ENCODE peak calls at places on chromosomes 2 and 18, in seven cellular contexts. One of them, this sample, is unnamed.
A peak's percentile ranks its signal among the peaks of the same experiment; 100 is the strongest.

GRCh38 chr2:161625314-161625919 is 1.2 kb downstream of the SLC4A10 start:
- DNase-seq in GM23338: peak; percentile 89
- DNase-seq in GM23248: no peak
- DNase-seq in endothelial cell of umbilical vein: no peak
- DNase-seq in IMR-90: no peak
- DNase-seq in MM.1S: no peak
- DNase-seq in astrocyte: no peak
- DNase-seq in this sample: peak; percentile 80

GRCh38 chr2:241795021-241795999 is 13.7 kb upstream of the NEU4 start:
- DNase-seq in GM23248: no peak
- DNase-seq in IMR-90: no peak
- DNase-seq in MM.1S: no peak
- DNase-seq in GM23338: no peak
- DNase-seq in astrocyte: no peak
- DNase-seq in endothelial cell of umbilical vein: no peak
- DNase-seq in this sample: no peak

GRCh38 chr18:57440331-57441101 is 5.3 kb downstream of the ONECUT2 start:
- DNase-seq in IMR-90: no peak
- DNase-seq in endothelial cell of umbilical vein: no peak
- DNase-seq in astrocyte: no peak
- DNase-seq in GM23248: no peak
- DNase-seq in GM23338: peak; percentile 58
- DNase-seq in MM.1S: no peak
- DNase-seq in this sample: peak; percentile 68

GRCh38 chr2:29459445-29460179 is 344.4 kb downstream of the CLIP4 start:
- DNase-seq in endothelial cell of umbilical vein: no peak
- DNase-seq in astrocyte: peak; percentile 76
- DNase-seq in GM23248: peak; percentile 90
- DNase-seq in GM23338: no peak
- DNase-seq in IMR-90: peak; percentile 90
- DNase-seq in MM.1S: no peak
- DNase-seq in this sample: no peak

GRCh38 chr2:3464401-3465005 is 54.8 kb downstream of the ADI1 start:
- DNase-seq in MM.1S: no peak
- DNase-seq in GM23338: no peak
- DNase-seq in endothelial cell of umbilical vein: no peak
- DNase-seq in GM23248: no peak
- DNase-seq in astrocyte: no peak
- DNase-seq in IMR-90: no peak
- DNase-seq in this sample: no peak

GRCh38 chr2:101272045-101272784 is 19.5 kb downstream of the CNOT11 start:
- DNase-seq in astrocyte: no peak
- DNase-seq in GM23248: no peak
- DNase-seq in IMR-90: no peak
- DNase-seq in GM23338: no peak
- DNase-seq in endothelial cell of umbilical vein: no peak
- DNase-seq in MM.1S: no peak
- DNase-seq in this sample: no peak

GRCh38 chr18:28960146-28960545 is 783.2 kb upstream of the CDH2 start:
- DNase-seq in GM23338: no peak
- DNase-seq in IMR-90: peak; percentile 60
- DNase-seq in astrocyte: peak; percentile 64
- DNase-seq in MM.1S: no peak
- DNase-seq in GM23248: peak; percentile 29
- DNase-seq in endothelial cell of umbilical vein: peak; percentile 71
- DNase-seq in this sample: no peak

GRCh38 chr2:152097291-152098032 is 1.4 kb downstream of the CACNB4 start:
- DNase-seq in GM23338: peak; percentile 36
- DNase-seq in IMR-90: peak; percentile 19
- DNase-seq in endothelial cell of umbilical vein: peak; percentile 30
- DNase-seq in GM23248: peak; percentile 57
- DNase-seq in MM.1S: no peak
- DNase-seq in astrocyte: no peak
- DNase-seq in this sample: peak; percentile 27

GRCh38 chr18:70559446-70559845 is 270.6 kb downstream of the SOCS6 start:
- DNase-seq in GM23338: no peak
- DNase-seq in astrocyte: no peak
- DNase-seq in endothelial cell of umbilical vein: no peak
- DNase-seq in MM.1S: no peak
- DNase-seq in IMR-90: no peak
- DNase-seq in GM23248: no peak
- DNase-seq in this sample: no peak

GRCh38 chr2:189580267-189580661 is 322 bp downstream of the SLC40A1 start:
- DNase-seq in endothelial cell of umbilical vein: no peak
- DNase-seq in IMR-90: no peak
- DNase-seq in MM.1S: peak; percentile 47
- DNase-seq in GM23248: no peak
- DNase-seq in GM23338: peak; percentile 54
- DNase-seq in astrocyte: peak; percentile 9
- DNase-seq in this sample: peak; percentile 45

GRCh38 chr2:102111823-102112222 is 30.7 kb upstream of the IL1R1 start:
- DNase-seq in GM23338: peak; percentile 46
- DNase-seq in MM.1S: no peak
- DNase-seq in astrocyte: peak; percentile 53
- DNase-seq in IMR-90: no peak
- DNase-seq in endothelial cell of umbilical vein: no peak
- DNase-seq in GM23248: no peak
- DNase-seq in this sample: peak; percentile 49

GRCh38 chr2:21358971-21359370 is 235.2 kb downstream of the TDRD15 start:
- DNase-seq in GM23338: no peak
- DNase-seq in IMR-90: peak; percentile 41
- DNase-seq in endothelial cell of umbilical vein: no peak
- DNase-seq in astrocyte: no peak
- DNase-seq in GM23248: no peak
- DNase-seq in MM.1S: no peak
- DNase-seq in this sample: no peak

GRCh38 chr2:94923196-94923595 is 52.0 kb downstream of the TEKT4 start:
- DNase-seq in MM.1S: no peak
- DNase-seq in GM23338: no peak
- DNase-seq in endothelial cell of umbilical vein: no peak
- DNase-seq in IMR-90: peak; percentile 13
- DNase-seq in GM23248: peak; percentile 61
- DNase-seq in astrocyte: peak; percentile 37
- DNase-seq in this sample: no peak

GRCh38 chr2:199659207-199659606 is 191.8 kb downstream of the FTCDNL1 start:
- DNase-seq in astrocyte: peak; percentile 24
- DNase-seq in GM23248: peak; percentile 62
- DNase-seq in endothelial cell of umbilical vein: peak; percentile 17
- DNase-seq in MM.1S: no peak
- DNase-seq in GM23338: peak; percentile 92
- DNase-seq in IMR-90: peak; percentile 3
- DNase-seq in this sample: peak; percentile 89

GRCh38 chr2:30252723-30253688 is 21.7 kb downstream of the LBH start:
- DNase-seq in endothelial cell of umbilical vein: peak; percentile 93
- DNase-seq in GM23338: no peak
- DNase-seq in GM23248: peak; percentile 88
- DNase-seq in IMR-90: peak; percentile 85
- DNase-seq in MM.1S: no peak
- DNase-seq in astrocyte: peak; percentile 96
- DNase-seq in this sample: no peak

GRCh38 chr2:60306231-60306861 is 247.1 kb downstream of the BCL11A start:
- DNase-seq in MM.1S: no peak
- DNase-seq in endothelial cell of umbilical vein: no peak
- DNase-seq in IMR-90: no peak
- DNase-seq in GM23338: no peak
- DNase-seq in astrocyte: no peak
- DNase-seq in GM23248: no peak
- DNase-seq in this sample: no peak

GRCh38 chr2:128427356-128427755 is 108.7 kb upstream of the HS6ST1 start:
- DNase-seq in endothelial cell of umbilical vein: no peak
- DNase-seq in astrocyte: no peak
- DNase-seq in IMR-90: no peak
- DNase-seq in GM23248: no peak
- DNase-seq in MM.1S: no peak
- DNase-seq in GM23338: no peak
- DNase-seq in this sample: no peak

GRCh38 chr2:216850665-216851327 is 9.1 kb downstream of the TNP1 start:
- DNase-seq in astrocyte: no peak
- DNase-seq in GM23338: no peak
- DNase-seq in IMR-90: peak; percentile 18
- DNase-seq in GM23248: no peak
- DNase-seq in MM.1S: no peak
- DNase-seq in endothelial cell of umbilical vein: no peak
- DNase-seq in this sample: no peak

GRCh38 chr2:241223211-241224067 is 35.0 kb downstream of the ANO7 start:
- DNase-seq in GM23248: peak; percentile 45
- DNase-seq in IMR-90: peak; percentile 15
- DNase-seq in GM23338: no peak
- DNase-seq in endothelial cell of umbilical vein: peak; percentile 24
- DNase-seq in MM.1S: no peak
- DNase-seq in astrocyte: peak; percentile 18
- DNase-seq in this sample: no peak

GRCh38 chr2:86383844-86384243 is 46.4 kb upstream of the REEP1 start:
- DNase-seq in MM.1S: no peak
- DNase-seq in astrocyte: peak; percentile 73
- DNase-seq in endothelial cell of umbilical vein: peak; percentile 83
- DNase-seq in IMR-90: peak; percentile 73
- DNase-seq in GM23248: peak; percentile 67
- DNase-seq in GM23338: no peak
- DNase-seq in this sample: no peak

GRCh38 chr2:20496069-20496468 is 49.2 kb downstream of the RHOB start:
- DNase-seq in astrocyte: peak; percentile 56
- DNase-seq in endothelial cell of umbilical vein: no peak
- DNase-seq in GM23338: no peak
- DNase-seq in MM.1S: no peak
- DNase-seq in GM23248: peak; percentile 95
- DNase-seq in IMR-90: peak; percentile 68
- DNase-seq in this sample: no peak

DNA sequence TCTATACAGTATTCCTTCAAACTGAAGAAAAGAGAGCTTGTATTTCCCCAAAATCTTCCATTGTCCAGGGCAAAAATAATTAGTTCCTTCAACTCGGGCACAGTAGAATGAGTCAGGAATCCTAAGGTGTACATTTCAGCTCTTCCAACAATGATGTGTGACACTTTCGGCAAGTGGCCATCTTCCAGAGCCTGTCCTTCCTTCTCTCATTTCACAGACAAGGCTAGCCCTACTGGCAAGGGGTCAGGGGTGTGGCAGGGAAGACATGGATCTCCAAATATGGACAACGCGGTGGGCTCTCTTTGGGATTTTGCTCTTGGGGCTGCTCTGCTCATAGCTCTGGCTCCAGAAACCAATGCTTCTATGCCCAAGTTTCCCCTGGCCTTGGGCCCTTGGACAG is 6.0 kb downstream of the B4GALT6 start:
- DNase-seq in IMR-90: no peak
- DNase-seq in MM.1S: no peak
- DNase-seq in endothelial cell of umbilical vein: no peak
- DNase-seq in astrocyte: no peak
- DNase-seq in GM23338: no peak
- DNase-seq in GM23248: no peak
- DNase-seq in this sample: no peak
- H2AFZ ChIP-seq in IMR-90: no peak overlapping the region
- H2AFZ ChIP-seq in MM.1S: no peak overlapping the region
- H2AFZ ChIP-seq in endothelial cell of umbilical vein: peak overlapping the region; percentile 11
- H2AFZ ChIP-seq in astrocyte: no peak overlapping the region
- H2AFZ ChIP-seq in GM23338: no peak overlapping the region
- H2AFZ ChIP-seq in GM23248: no peak overlapping the region
- H2AFZ ChIP-seq in this sample: no peak overlapping the region

GRCh38 chr2:173785813-173786212 is 179.4 kb downstream of the SP3 start:
- DNase-seq in astrocyte: no peak
- DNase-seq in IMR-90: no peak
- DNase-seq in endothelial cell of umbilical vein: no peak
- DNase-seq in GM23338: no peak
- DNase-seq in GM23248: no peak
- DNase-seq in MM.1S: no peak
- DNase-seq in this sample: no peak

DNA sequence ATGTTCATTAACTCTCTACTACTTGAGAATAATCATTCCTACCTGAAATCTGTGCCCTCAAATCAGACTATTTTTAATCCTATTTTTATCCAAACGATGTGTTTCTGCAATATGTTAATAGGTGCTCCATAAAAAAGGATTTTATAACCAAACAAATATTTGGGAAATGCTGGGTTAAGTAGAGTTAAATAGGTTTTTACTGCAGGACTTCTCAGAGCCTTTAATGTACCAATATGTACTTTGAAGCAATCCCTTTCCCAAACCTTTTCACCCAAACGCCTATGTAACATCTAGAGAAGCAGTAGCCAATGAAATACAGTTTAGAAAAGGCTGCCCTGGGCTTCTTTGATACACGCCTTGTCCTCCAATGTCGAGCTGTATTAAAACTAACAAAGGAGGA is 182.5 kb downstream of the SP3 start:
- DNase-seq in MM.1S: no peak
- DNase-seq in astrocyte: no peak
- DNase-seq in IMR-90: no peak
- DNase-seq in GM23338: no peak
- DNase-seq in endothelial cell of umbilical vein: no peak
- DNase-seq in GM23248: no peak
- DNase-seq in this sample: no peak
- H3K4me1 ChIP-seq in MM.1S: no peaks in the 10 kb centered on the region
- H3K4me1 ChIP-seq in astrocyte: no peaks in the 10 kb centered on the region
- H3K4me1 ChIP-seq in IMR-90: no peaks in the 10 kb centered on the region
- H3K4me1 ChIP-seq in GM23338: no peaks in the 10 kb centered on the region
- H3K4me1 ChIP-seq in endothelial cell of umbilical vein: no peaks in the 10 kb centered on the region
- H3K4me1 ChIP-seq in GM23248: no peaks in the 10 kb centered on the region
- H3K4me1 ChIP-seq in this sample: no peaks in the 10 kb centered on the region

DNA sequence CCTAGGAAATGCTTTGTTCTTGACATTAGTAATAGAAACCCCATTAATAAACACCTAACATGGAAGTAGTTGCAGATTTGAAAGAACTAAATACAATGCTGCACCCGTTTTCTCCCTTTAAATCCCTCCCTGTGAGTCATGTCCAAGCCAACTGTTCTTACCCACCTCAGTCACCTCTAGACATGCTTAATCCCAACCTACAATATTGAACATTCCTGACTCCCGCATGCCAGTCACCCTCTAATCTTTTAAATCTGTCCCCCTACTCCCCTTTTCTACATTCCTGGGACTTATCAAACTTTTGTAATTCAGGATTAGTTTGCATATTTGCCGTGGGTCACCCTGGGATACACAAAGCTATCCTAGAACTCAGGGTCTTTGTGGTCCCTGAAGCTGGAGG is 374.6 kb downstream of the IRS1 start:
- DNase-seq in GM23338: no peak
- DNase-seq in endothelial cell of umbilical vein: no peak
- DNase-seq in IMR-90: no peak
- DNase-seq in GM23248: no peak
- DNase-seq in astrocyte: no peak
- DNase-seq in MM.1S: no peak
- DNase-seq in this sample: peak; percentile 19
- H3K27ac ChIP-seq in GM23338: no peak overlapping the region
- H3K27ac ChIP-seq in endothelial cell of umbilical vein: no peak overlapping the region
- H3K27ac ChIP-seq in IMR-90: peak overlapping the region; percentile 100
- H3K27ac ChIP-seq in GM23248: peak overlapping the region; percentile 99
- H3K27ac ChIP-seq in astrocyte: peak overlapping the region; percentile 86
- H3K27ac ChIP-seq in MM.1S: no peak overlapping the region
- H3K27ac ChIP-seq in this sample: no peak overlapping the region

DNA sequence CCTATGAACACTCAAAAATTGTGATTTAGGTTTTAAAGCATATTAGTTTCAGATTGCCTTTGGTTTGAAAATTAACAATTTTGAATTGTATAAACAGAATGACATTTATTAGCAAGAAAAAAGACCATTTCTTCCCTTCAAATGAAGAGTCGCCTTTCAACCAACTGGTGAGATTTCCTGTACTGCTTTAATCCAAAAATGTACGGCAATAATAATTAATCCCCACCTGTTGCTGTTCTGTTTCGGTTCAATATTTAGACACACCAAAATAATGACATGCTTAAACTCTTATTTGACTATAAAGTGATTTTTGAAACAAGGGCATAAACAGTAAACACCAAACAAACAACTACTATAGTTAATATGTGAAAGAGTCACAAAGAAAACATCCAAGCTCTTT is 39.6 kb downstream of the CHN1 start:
- DNase-seq in astrocyte: no peak
- DNase-seq in GM23338: no peak
- DNase-seq in GM23248: no peak
- DNase-seq in endothelial cell of umbilical vein: no peak
- DNase-seq in IMR-90: no peak
- DNase-seq in MM.1S: no peak
- DNase-seq in this sample: no peak
- H2AFZ ChIP-seq in astrocyte: peak overlapping the region; percentile 22
- H2AFZ ChIP-seq in GM23338: no peak overlapping the region
- H2AFZ ChIP-seq in GM23248: peak overlapping the region; percentile 85
- H2AFZ ChIP-seq in endothelial cell of umbilical vein: no peak overlapping the region
- H2AFZ ChIP-seq in IMR-90: no peak overlapping the region
- H2AFZ ChIP-seq in MM.1S: peak overlapping the region; percentile 51
- H2AFZ ChIP-seq in this sample: no peak overlapping the region